ENCODE peak calls at places on chromosomes 2 and 18, in ten cellular contexts. One of them, this sample, is unnamed.
A peak's percentile ranks its signal among the peaks of the same experiment; 100 is the strongest.

GRCh38 chr18:73520229-73520628 is 627.4 kb downstream of the FBXO15 start:
- DNase-seq in lower lobe of right lung: no peak
- DNase-seq in tibial artery: no peak
- DNase-seq in heart left ventricle: no peak
- DNase-seq in A549: no peak
- DNase-seq in ovary: no peak
- DNase-seq in CD8-positive, alpha-beta T cell: no peak
- DNase-seq in GM23248: peak; percentile 10
- DNase-seq in right cardiac atrium: no peak
- DNase-seq in body of pancreas: no peak
- DNase-seq in this sample: no peak

GRCh38 chr2:36482576-36483214 is 115.3 kb downstream of the FEZ2 start:
- DNase-seq in GM23248: peak; percentile 32
- DNase-seq in A549: no peak
- DNase-seq in heart left ventricle: no peak
- DNase-seq in CD8-positive, alpha-beta T cell: no peak
- DNase-seq in ovary: no peak
- DNase-seq in body of pancreas: peak; percentile 40
- DNase-seq in lower lobe of right lung: no peak
- DNase-seq in right cardiac atrium: no peak
- DNase-seq in tibial artery: no peak
- DNase-seq in this sample: no peak

GRCh38 chr2:946073-947005 is 4.3 kb upstream of the SNTG2 start:
- DNase-seq in body of pancreas: no peak
- DNase-seq in heart left ventricle: no peak
- DNase-seq in A549: no peak
- DNase-seq in GM23248: no peak
- DNase-seq in right cardiac atrium: no peak
- DNase-seq in CD8-positive, alpha-beta T cell: no peak
- DNase-seq in tibial artery: no peak
- DNase-seq in ovary: no peak
- DNase-seq in lower lobe of right lung: no peak
- DNase-seq in this sample: no peak

GRCh38 chr2:143058795-143059194 is 70.4 kb upstream of the ARHGAP15 start:
- DNase-seq in GM23248: no peak
- DNase-seq in right cardiac atrium: no peak
- DNase-seq in CD8-positive, alpha-beta T cell: no peak
- DNase-seq in A549: no peak
- DNase-seq in lower lobe of right lung: no peak
- DNase-seq in heart left ventricle: no peak
- DNase-seq in tibial artery: no peak
- DNase-seq in body of pancreas: no peak
- DNase-seq in ovary: no peak
- DNase-seq in this sample: no peak

GRCh38 chr18:57603871-57604270 is 17.4 kb upstream of the FECH start:
- DNase-seq in A549: no peak
- DNase-seq in heart left ventricle: no peak
- DNase-seq in right cardiac atrium: no peak
- DNase-seq in lower lobe of right lung: no peak
- DNase-seq in GM23248: no peak
- DNase-seq in CD8-positive, alpha-beta T cell: no peak
- DNase-seq in ovary: no peak
- DNase-seq in tibial artery: no peak
- DNase-seq in body of pancreas: no peak
- DNase-seq in this sample: no peak

GRCh38 chr2:170923799-170924198 is 5.3 kb upstream of the GORASP2 start:
- DNase-seq in CD8-positive, alpha-beta T cell: no peak
- DNase-seq in right cardiac atrium: no peak
- DNase-seq in tibial artery: no peak
- DNase-seq in GM23248: no peak
- DNase-seq in heart left ventricle: no peak
- DNase-seq in A549: no peak
- DNase-seq in body of pancreas: no peak
- DNase-seq in ovary: no peak
- DNase-seq in lower lobe of right lung: no peak
- DNase-seq in this sample: no peak

GRCh38 chr18:63817441-63818051 is 42.3 kb downstream of the SERPINB7 start:
- DNase-seq in body of pancreas: no peak
- DNase-seq in CD8-positive, alpha-beta T cell: no peak
- DNase-seq in ovary: no peak
- DNase-seq in GM23248: peak; percentile 72
- DNase-seq in right cardiac atrium: no peak
- DNase-seq in A549: no peak
- DNase-seq in tibial artery: no peak
- DNase-seq in heart left ventricle: no peak
- DNase-seq in lower lobe of right lung: no peak
- DNase-seq in this sample: no peak

GRCh38 chr18:74541703-74542555 is 7.6 kb downstream of the CNDP1 start:
- DNase-seq in right cardiac atrium: no peak
- DNase-seq in ovary: no peak
- DNase-seq in GM23248: no peak
- DNase-seq in heart left ventricle: no peak
- DNase-seq in body of pancreas: peak; percentile 76
- DNase-seq in A549: no peak
- DNase-seq in lower lobe of right lung: no peak
- DNase-seq in CD8-positive, alpha-beta T cell: no peak
- DNase-seq in tibial artery: no peak
- DNase-seq in this sample: peak; percentile 84

GRCh38 chr2:180279581-180279980 is 272.5 kb upstream of the CWC22 start:
- DNase-seq in GM23248: no peak
- DNase-seq in body of pancreas: no peak
- DNase-seq in CD8-positive, alpha-beta T cell: no peak
- DNase-seq in heart left ventricle: no peak
- DNase-seq in A549: no peak
- DNase-seq in tibial artery: no peak
- DNase-seq in right cardiac atrium: no peak
- DNase-seq in lower lobe of right lung: no peak
- DNase-seq in ovary: no peak
- DNase-seq in this sample: no peak

GRCh38 chr2:173545364-173545734 is 190.7 kb downstream of the CDCA7 start:
- DNase-seq in ovary: no peak
- DNase-seq in right cardiac atrium: no peak
- DNase-seq in body of pancreas: no peak
- DNase-seq in heart left ventricle: peak; percentile 62
- DNase-seq in lower lobe of right lung: no peak
- DNase-seq in A549: no peak
- DNase-seq in tibial artery: peak; percentile 33
- DNase-seq in GM23248: no peak
- DNase-seq in CD8-positive, alpha-beta T cell: no peak
- DNase-seq in this sample: no peak

GRCh38 chr2:28716265-28716865 is 35.3 kb upstream of the PPP1CB start:
- DNase-seq in right cardiac atrium: no peak
- DNase-seq in body of pancreas: peak; percentile 26
- DNase-seq in lower lobe of right lung: no peak
- DNase-seq in ovary: peak; percentile 31
- DNase-seq in tibial artery: peak; percentile 73
- DNase-seq in CD8-positive, alpha-beta T cell: no peak
- DNase-seq in GM23248: peak; percentile 95
- DNase-seq in A549: peak; percentile 83
- DNase-seq in heart left ventricle: peak; percentile 32
- DNase-seq in this sample: peak; percentile 75

GRCh38 chr2:112818094-112818902 is 18.3 kb downstream of the IL1B start:
- DNase-seq in right cardiac atrium: no peak
- DNase-seq in GM23248: no peak
- DNase-seq in heart left ventricle: no peak
- DNase-seq in ovary: no peak
- DNase-seq in CD8-positive, alpha-beta T cell: no peak
- DNase-seq in tibial artery: no peak
- DNase-seq in A549: no peak
- DNase-seq in body of pancreas: peak; percentile 29
- DNase-seq in lower lobe of right lung: no peak
- DNase-seq in this sample: no peak

GRCh38 chr2:128315122-128315828 is 3.4 kb downstream of the HS6ST1 start:
- DNase-seq in A549: no peak
- DNase-seq in right cardiac atrium: no peak
- DNase-seq in lower lobe of right lung: peak; percentile 41
- DNase-seq in heart left ventricle: peak; percentile 4
- DNase-seq in CD8-positive, alpha-beta T cell: peak; percentile 32
- DNase-seq in ovary: no peak
- DNase-seq in tibial artery: peak; percentile 18
- DNase-seq in body of pancreas: peak; percentile 4
- DNase-seq in GM23248: no peak
- DNase-seq in this sample: peak; percentile 62

GRCh38 chr2:41717883-41718282 is 329.9 kb upstream of the PKDCC start:
- DNase-seq in right cardiac atrium: no peak
- DNase-seq in heart left ventricle: no peak
- DNase-seq in tibial artery: no peak
- DNase-seq in GM23248: no peak
- DNase-seq in CD8-positive, alpha-beta T cell: no peak
- DNase-seq in lower lobe of right lung: no peak
- DNase-seq in ovary: no peak
- DNase-seq in A549: no peak
- DNase-seq in body of pancreas: no peak
- DNase-seq in this sample: no peak

GRCh38 chr2:70890469-70891065 is 45.1 kb upstream of the ATP6V1B1 start:
- DNase-seq in heart left ventricle: no peak
- DNase-seq in GM23248: no peak
- DNase-seq in tibial artery: no peak
- DNase-seq in body of pancreas: no peak
- DNase-seq in ovary: no peak
- DNase-seq in lower lobe of right lung: no peak
- DNase-seq in A549: no peak
- DNase-seq in CD8-positive, alpha-beta T cell: no peak
- DNase-seq in right cardiac atrium: no peak
- DNase-seq in this sample: no peak

GRCh38 chr2:193518061-193518817 is 1323.5 kb upstream of the TMEFF2 start:
- DNase-seq in right cardiac atrium: no peak
- DNase-seq in GM23248: peak; percentile 14
- DNase-seq in body of pancreas: no peak
- DNase-seq in heart left ventricle: no peak
- DNase-seq in ovary: no peak
- DNase-seq in lower lobe of right lung: no peak
- DNase-seq in CD8-positive, alpha-beta T cell: no peak
- DNase-seq in tibial artery: no peak
- DNase-seq in A549: peak; percentile 5
- DNase-seq in this sample: no peak

GRCh38 chr2:15298769-15299168 is 262.4 kb downstream of the NBAS start:
- DNase-seq in GM23248: peak; percentile 54
- DNase-seq in body of pancreas: no peak
- DNase-seq in right cardiac atrium: no peak
- DNase-seq in lower lobe of right lung: no peak
- DNase-seq in A549: no peak
- DNase-seq in CD8-positive, alpha-beta T cell: no peak
- DNase-seq in tibial artery: no peak
- DNase-seq in heart left ventricle: peak; percentile 10
- DNase-seq in ovary: no peak
- DNase-seq in this sample: no peak

GRCh38 chr2:664063-664462 is 13.1 kb downstream of the TMEM18 start:
- DNase-seq in A549: no peak
- DNase-seq in ovary: no peak
- DNase-seq in CD8-positive, alpha-beta T cell: no peak
- DNase-seq in heart left ventricle: no peak
- DNase-seq in body of pancreas: no peak
- DNase-seq in right cardiac atrium: no peak
- DNase-seq in lower lobe of right lung: no peak
- DNase-seq in tibial artery: no peak
- DNase-seq in GM23248: no peak
- DNase-seq in this sample: no peak

GRCh38 chr18:40878371-40878770 is 1076.7 kb upstream of the PIK3C3 start:
- DNase-seq in GM23248: no peak
- DNase-seq in body of pancreas: no peak
- DNase-seq in tibial artery: no peak
- DNase-seq in lower lobe of right lung: no peak
- DNase-seq in CD8-positive, alpha-beta T cell: no peak
- DNase-seq in ovary: no peak
- DNase-seq in heart left ventricle: no peak
- DNase-seq in right cardiac atrium: no peak
- DNase-seq in A549: no peak
- DNase-seq in this sample: no peak
- H3K4me1 ChIP-seq in GM23248: peaks cover 48% of the 10 kb centered on the region
- H3K4me1 ChIP-seq in body of pancreas: no peaks in the 10 kb centered on the region
- H3K4me1 ChIP-seq in tibial artery: no peaks in the 10 kb centered on the region
- H3K4me1 ChIP-seq in lower lobe of right lung: no peaks in the 10 kb centered on the region
- H3K4me1 ChIP-seq in CD8-positive, alpha-beta T cell: no peaks in the 10 kb centered on the region
- H3K4me1 ChIP-seq in ovary: no peaks in the 10 kb centered on the region
- H3K4me1 ChIP-seq in heart left ventricle: no peaks in the 10 kb centered on the region
- H3K4me1 ChIP-seq in right cardiac atrium: no peaks in the 10 kb centered on the region
- H3K4me1 ChIP-seq in A549: peaks cover 10% of the 10 kb centered on the region
- H3K4me1 ChIP-seq in this sample: no peaks in the 10 kb centered on the region

DNA sequence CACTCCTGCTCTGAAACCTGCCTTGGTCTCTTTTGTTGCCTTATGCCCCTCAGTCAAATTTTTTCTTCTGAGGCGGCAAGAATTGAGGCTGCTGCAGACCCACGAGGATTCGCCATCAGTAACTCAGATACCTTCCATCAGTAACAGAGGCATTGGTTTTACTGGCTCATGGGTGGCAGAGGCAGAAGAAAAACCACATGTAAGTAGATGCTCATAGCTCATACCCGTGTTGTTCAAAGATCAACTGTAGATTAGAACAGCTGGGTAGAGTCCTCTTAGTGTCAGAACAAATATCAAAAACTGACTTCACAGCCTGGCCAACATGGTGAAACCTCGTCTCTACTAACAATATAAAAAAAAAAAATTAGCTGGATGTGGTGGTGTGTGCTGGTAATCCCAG is 598.0 kb upstream of the SOX11 start:
- DNase-seq in tibial artery: no peak
- DNase-seq in ovary: no peak
- DNase-seq in lower lobe of right lung: no peak
- DNase-seq in right cardiac atrium: no peak
- DNase-seq in A549: no peak
- DNase-seq in heart left ventricle: no peak
- DNase-seq in CD8-positive, alpha-beta T cell: no peak
- DNase-seq in GM23248: no peak
- DNase-seq in body of pancreas: no peak
- DNase-seq in this sample: no peak
- H3K9me3 ChIP-seq in tibial artery: no peaks in the 10 kb centered on the region
- H3K9me3 ChIP-seq in ovary: no peaks in the 10 kb centered on the region
- H3K9me3 ChIP-seq in lower lobe of right lung: no peaks in the 10 kb centered on the region
- H3K9me3 ChIP-seq in right cardiac atrium: no peaks in the 10 kb centered on the region
- H3K9me3 ChIP-seq in A549: peaks cover 18% of the 10 kb centered on the region
- H3K9me3 ChIP-seq in heart left ventricle: no peaks in the 10 kb centered on the region
- H3K9me3 ChIP-seq in CD8-positive, alpha-beta T cell: no peaks in the 10 kb centered on the region
- H3K9me3 ChIP-seq in GM23248: no peaks in the 10 kb centered on the region
- H3K9me3 ChIP-seq in body of pancreas: no peaks in the 10 kb centered on the region
- H3K9me3 ChIP-seq in this sample: no peaks in the 10 kb centered on the region

DNA sequence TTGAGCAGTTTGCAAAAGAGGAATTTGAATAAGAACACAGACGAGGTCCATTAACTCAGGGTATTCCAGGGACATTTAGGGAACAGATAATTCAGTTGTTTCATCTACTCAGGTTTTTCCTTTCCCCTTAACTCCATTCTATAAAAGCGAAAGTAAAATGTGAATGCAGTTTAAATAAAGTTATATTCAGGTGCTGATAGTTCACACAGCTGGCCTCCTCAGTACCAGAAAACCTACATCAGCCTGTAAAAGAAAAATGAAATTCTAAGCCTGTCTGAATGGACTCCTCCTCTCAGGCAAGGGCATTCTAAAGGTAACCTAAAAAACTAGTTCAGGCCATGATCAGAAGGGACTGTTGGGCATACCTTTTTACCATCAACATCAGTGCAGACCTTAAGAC is 873.8 kb downstream of the SUCLG1 start:
- DNase-seq in body of pancreas: no peak
- DNase-seq in CD8-positive, alpha-beta T cell: no peak
- DNase-seq in tibial artery: no peak
- DNase-seq in A549: no peak
- DNase-seq in GM23248: no peak
- DNase-seq in ovary: no peak
- DNase-seq in lower lobe of right lung: no peak
- DNase-seq in right cardiac atrium: no peak
- DNase-seq in heart left ventricle: no peak
- DNase-seq in this sample: no peak
- H3K27ac ChIP-seq in body of pancreas: no peak overlapping the region
- H3K27ac ChIP-seq in CD8-positive, alpha-beta T cell: no peak overlapping the region
- H3K27ac ChIP-seq in tibial artery: no peak overlapping the region
- H3K27ac ChIP-seq in A549: no peak overlapping the region
- H3K27ac ChIP-seq in GM23248: peak overlapping the region; percentile 53
- H3K27ac ChIP-seq in ovary: no peak overlapping the region
- H3K27ac ChIP-seq in lower lobe of right lung: no peak overlapping the region
- H3K27ac ChIP-seq in right cardiac atrium: no peak overlapping the region
- H3K27ac ChIP-seq in heart left ventricle: no peak overlapping the region
- H3K27ac ChIP-seq in this sample: no peak overlapping the region

GRCh38 chr18:306608-307255 is 38.9 kb upstream of the THOC1 start:
- DNase-seq in body of pancreas: no peak
- DNase-seq in ovary: no peak
- DNase-seq in right cardiac atrium: no peak
- DNase-seq in heart left ventricle: no peak
- DNase-seq in A549: no peak
- DNase-seq in tibial artery: no peak
- DNase-seq in CD8-positive, alpha-beta T cell: no peak
- DNase-seq in GM23248: no peak
- DNase-seq in lower lobe of right lung: no peak
- DNase-seq in this sample: no peak
- H3K4me1 ChIP-seq in body of pancreas: no peaks in the 10 kb centered on the region
- H3K4me1 ChIP-seq in ovary: no peaks in the 10 kb centered on the region
- H3K4me1 ChIP-seq in right cardiac atrium: no peaks in the 10 kb centered on the region
- H3K4me1 ChIP-seq in heart left ventricle: no peaks in the 10 kb centered on the region
- H3K4me1 ChIP-seq in A549: no peaks in the 10 kb centered on the region
- H3K4me1 ChIP-seq in tibial artery: no peaks in the 10 kb centered on the region
- H3K4me1 ChIP-seq in CD8-positive, alpha-beta T cell: no peaks in the 10 kb centered on the region
- H3K4me1 ChIP-seq in GM23248: no peaks in the 10 kb centered on the region
- H3K4me1 ChIP-seq in lower lobe of right lung: no peaks in the 10 kb centered on the region
- H3K4me1 ChIP-seq in this sample: no peaks in the 10 kb centered on the region